ENCODE peak calls at places on chromosomes 4 and X, in nine cellular contexts. E, U, R, M, X, H, K, Y and A are unnamed samples.

GRCh38 chr4:142091085-142091513 is 454.7 kb downstream of the IL15 start:
- DNase-seq in E (no peak), U (peak), R (peak), M (no peak), X (peak), H (peak), K (no peak), Y (no peak), A (no peak)

GRCh38 chr4:149841686-149842085 is 26.0 kb upstream of the IQCM start:
- DNase-seq in E (no peak), U (no peak), R (no peak), M (no peak), X (no peak), H (no peak), K (no peak), Y (no peak), A (peak)

GRCh38 chr4:33911951-33912350 is 2332.4 kb downstream of the ARAP2 start:
- DNase-seq in E (no peak), U (no peak), R (no peak), M (no peak), X (no peak), H (no peak), K (no peak), Y (no peak), A (no peak)

GRCh38 chr4:99723555-99724450 is 66.2 kb upstream of the C4orf54 start:
- DNase-seq in E (no peak), U (peak), R (peak), M (no peak), X (peak), H (peak), K (no peak), Y (peak), A (no peak)

GRCh38 chrX:154008521-154008920 is 11.2 kb downstream of the IRAK1 start:
- DNase-seq in E (no peak), U (no peak), R (no peak), M (no peak), X (no peak), H (no peak), K (no peak), Y (no peak), A (no peak)

GRCh38 chr4:179130122-179130714 is 1688.0 kb upstream of the AGA start:
- DNase-seq in E (no peak), U (no peak), R (no peak), M (no peak), X (no peak), H (no peak), K (no peak), Y (no peak), A (no peak)

GRCh38 chrX:18961686-18962085 is 22.2 kb downstream of the PHKA2 start:
- DNase-seq in E (no peak), U (no peak), R (peak), M (no peak), X (peak), H (peak), K (no peak), Y (no peak), A (no peak)

GRCh38 chr4:119861731-119862130 is 204.9 kb downstream of the MAD2L1 start:
- DNase-seq in E (no peak), U (peak), R (peak), M (no peak), X (peak), H (no peak), K (no peak), Y (no peak), A (no peak)

GRCh38 chr4:3689006-3689405 is 77.2 kb upstream of the ADRA2C start:
- DNase-seq in E (no peak), U (no peak), R (no peak), M (no peak), X (no peak), H (no peak), K (no peak), Y (no peak), A (no peak)

GRCh38 chr4:6492027-6492590 is 19.7 kb upstream of the PPP2R2C start:
- DNase-seq in E (no peak), U (no peak), R (no peak), M (no peak), X (no peak), H (no peak), K (no peak), Y (no peak), A (no peak)

GRCh38 chrX:153868576-153869472 is 17.1 kb downstream of the L1CAM start:
- DNase-seq in E (no peak), U (no peak), R (no peak), M (no peak), X (no peak), H (no peak), K (no peak), Y (no peak), A (no peak)

GRCh38 chr4:166527500-166527899 is 654.5 kb downstream of the TLL1 start:
- DNase-seq in E (peak), U (peak), R (peak), M (no peak), X (peak), H (peak), K (no peak), Y (no peak), A (peak)

GRCh38 chrX:119009071-119009470 is 34.7 kb downstream of the LONRF3 start:
- DNase-seq in E (no peak), U (no peak), R (no peak), M (no peak), X (no peak), H (no peak), K (no peak), Y (no peak), A (no peak)

GRCh38 chr4:138938371-138938699 is 77.2 kb upstream of the NOCT start:
- DNase-seq in E (peak), U (peak), R (peak), M (peak), X (peak), H (peak), K (no peak), Y (no peak), A (peak)

GRCh38 chrX:124300412-124300811 is 32.0 kb upstream of the TEX13D start:
- DNase-seq in E (no peak), U (no peak), R (no peak), M (no peak), X (no peak), H (no peak), K (no peak), Y (no peak), A (no peak)

GRCh38 chrX:17535229-17535628 is 160.2 kb downstream of the NHS start:
- DNase-seq in E (peak), U (no peak), R (peak), M (peak), X (peak), H (peak), K (peak), Y (no peak), A (no peak)

GRCh38 chrX:132837126-132837525 is 121.3 kb downstream of the HS6ST2 start:
- DNase-seq in E (no peak), U (peak), R (peak), M (no peak), X (peak), H (peak), K (no peak), Y (peak), A (no peak)

GRCh38 chrX:39681885-39682284 is 415.9 kb downstream of the BCOR start:
- DNase-seq in E (no peak), U (no peak), R (no peak), M (no peak), X (no peak), H (no peak), K (no peak), Y (no peak), A (no peak)

GRCh38 chr4:79604152-79604551 is 196.1 kb upstream of the GK2 start:
- DNase-seq in E (no peak), U (no peak), R (no peak), M (no peak), X (no peak), H (no peak), K (no peak), Y (no peak), A (no peak)

GRCh38 chr4:167021545-167022155 is 212.6 kb downstream of the SPOCK3 start:
- DNase-seq in E (no peak), U (peak), R (peak), M (peak), X (peak), H (peak), K (peak), Y (no peak), A (peak)

GRCh38 chr4:140635606-140636005 is 66.8 kb upstream of the UCP1 start:
- DNase-seq in E (no peak), U (peak), R (peak), M (no peak), X (peak), H (peak), K (no peak), Y (peak), A (no peak)

GRCh38 chrX:36684053-36684452 is 324.1 kb upstream of the FAM47C start:
- DNase-seq in E (no peak), U (no peak), R (no peak), M (peak), X (no peak), H (no peak), K (no peak), Y (no peak), A (no peak)

GRCh38 chrX:111460612-111461011 is 48.6 kb upstream of the DCX start:
- DNase-seq in E (no peak), U (peak), R (no peak), M (no peak), X (peak), H (no peak), K (no peak), Y (no peak), A (no peak)

GRCh38 chr4:1363540-1363939 is 16.5 kb downstream of the UVSSA start:
- DNase-seq in E (no peak), U (no peak), R (no peak), M (no peak), X (no peak), H (no peak), K (no peak), Y (no peak), A (no peak)